ENCODE peak calls at places on chromosomes 2 and 18, in six cellular contexts. R is psoas muscle, Y is A549, U is fibroblast of lung, J is OCI-LY7, D is heart right ventricle. T is an unnamed sample.

GRCh38 chr2:118806797-118807667 is 40.4 kb downstream of the EN1 start:
- DNase-seq in R (no peak), Y (no peak), U (no peak), J (no peak), D (no peak), T (no peak)

GRCh38 chr2:80519699-80520291 is 215.2 kb upstream of the LRRTM1 start:
- DNase-seq in R (no peak), Y (no peak), U (no peak), J (peak; percentile 37), D (no peak), T (no peak)

GRCh38 chr2:46537046-46537445 is 57.7 kb downstream of the TMEM247 start:
- DNase-seq in R (no peak), Y (no peak), U (no peak), J (no peak), D (no peak), T (no peak)

GRCh38 chr2:64699712-64700111 is 46.0 kb upstream of the SERTAD2 start:
- DNase-seq in R (no peak), Y (no peak), U (no peak), J (no peak), D (no peak), T (no peak)

GRCh38 chr18:57234346-57234745 is 87.5 kb downstream of the BOD1L2 start:
- DNase-seq in R (no peak), Y (no peak), U (no peak), J (no peak), D (no peak), T (no peak)

GRCh38 chr2:75605770-75606535 is 40.6 kb upstream of the MRPL19 start:
- DNase-seq in R (no peak), Y (peak; percentile 44), U (peak; percentile 99), J (no peak), D (no peak), T (peak; percentile 93)

GRCh38 chr2:30074023-30074422 is 72.8 kb upstream of the YPEL5 start:
- DNase-seq in R (no peak), Y (no peak), U (no peak), J (no peak), D (no peak), T (peak; percentile 41)

GRCh38 chr2:39335930-39336329 is 92.2 kb upstream of the CDKL4 start:
- DNase-seq in R (no peak), Y (no peak), U (no peak), J (no peak), D (no peak), T (no peak)

GRCh38 chr18:12278765-12279682 is 24.9 kb downstream of the CIDEA start:
- DNase-seq in R (peak; percentile 75), Y (no peak), U (peak; percentile 98), J (no peak), D (peak; percentile 92), T (peak; percentile 92)

GRCh38 chr2:236143811-236144210 is 24.4 kb downstream of the GBX2 start:
- DNase-seq in R (no peak), Y (no peak), U (no peak), J (no peak), D (no peak), T (no peak)

GRCh38 chr2:85758361-85759256 is 4.8 kb downstream of the ATOH8 start:
- DNase-seq in R (no peak), Y (no peak), U (no peak), J (no peak), D (no peak), T (no peak)

GRCh38 chr2:85755122-85756027 is 1.6 kb downstream of the ATOH8 start:
- DNase-seq in R (peak; percentile 43), Y (no peak), U (no peak), J (no peak), D (no peak), T (peak; percentile 75)

GRCh38 chr2:85757860-85758259 is 4.1 kb downstream of the ATOH8 start:
- DNase-seq in R (no peak), Y (no peak), U (no peak), J (no peak), D (no peak), T (no peak)

GRCh38 chr2:85756195-85756594 is 2.4 kb downstream of the ATOH8 start:
- DNase-seq in R (peak; percentile 8), Y (no peak), U (no peak), J (no peak), D (no peak), T (no peak)

DNA sequence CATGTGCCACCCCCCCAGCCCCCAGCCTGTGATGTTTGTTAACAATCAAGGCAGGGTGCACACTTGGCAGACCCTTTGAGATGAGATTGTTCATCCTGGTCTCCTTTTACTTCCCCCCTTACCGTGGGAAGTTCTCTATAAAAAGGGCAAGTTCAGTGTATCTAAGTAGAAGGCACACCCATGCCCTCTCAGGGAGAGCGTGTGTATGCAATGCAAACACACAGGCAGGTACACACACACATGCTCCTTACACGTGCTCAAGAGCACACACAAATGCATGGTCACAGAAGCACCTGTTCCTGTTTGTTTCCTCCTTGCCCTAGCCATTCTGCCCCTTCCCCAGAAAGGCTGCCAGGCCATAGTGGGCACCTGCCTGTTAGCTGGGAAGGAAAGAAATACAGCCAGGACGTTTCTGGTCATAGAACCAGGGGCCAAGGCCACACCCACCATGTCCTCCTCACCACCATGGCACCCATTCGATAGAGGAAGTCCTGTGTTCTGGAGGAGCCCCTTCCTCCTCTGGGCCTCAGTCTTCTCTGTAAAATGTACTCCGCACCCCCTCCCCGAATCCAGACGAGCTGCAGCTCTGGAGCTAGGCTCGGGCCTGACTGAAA is 3.1 kb downstream of the ATOH8 start:
- DNase-seq in R (peak; percentile 18), Y (no peak), U (no peak), J (no peak), D (no peak), T (no peak)
- H3K4me3 ChIP-seq in R (peak overlapping the region; percentile 87), Y (no peak overlapping the region), U (peak overlapping the region; percentile 95), J (no peak overlapping the region), D (peak overlapping the region; percentile 77), T (peak overlapping the region; percentile 72)

GRCh38 chr2:3596891-3597290 is 2.0 kb downstream of the COLEC11 start:
- DNase-seq in R (no peak), Y (no peak), U (no peak), J (no peak), D (no peak), T (no peak)

GRCh38 chr2:3594493-3595281 is at the start of gene COLEC11:
- DNase-seq in R (peak; percentile 35), Y (no peak), U (peak; percentile 31), J (no peak), D (peak; percentile 67), T (no peak)

GRCh38 chr2:3595985-3596384 is 1.1 kb downstream of the COLEC11 start:
- DNase-seq in R (no peak), Y (no peak), U (no peak), J (no peak), D (no peak), T (no peak)

GRCh38 chr2:3597567-3597966 is 2.7 kb downstream of the COLEC11 start:
- DNase-seq in R (no peak), Y (no peak), U (no peak), J (no peak), D (no peak), T (no peak)

GRCh38 chr2:3595409-3595808 is 497 bp downstream of the COLEC11 start:
- DNase-seq in R (no peak), Y (no peak), U (no peak), J (no peak), D (no peak), T (no peak)
- H3K4me3 ChIP-seq in R (no peak overlapping the region), Y (no peak overlapping the region), U (no peak overlapping the region), J (no peak overlapping the region), D (peak overlapping the region; percentile 30), T (no peak overlapping the region)

GRCh38 chr18:54945726-54946125 is 13.5 kb downstream of the CCDC68 start:
- DNase-seq in R (no peak), Y (no peak), U (no peak), J (no peak), D (no peak), T (no peak)
- H3K4me3 ChIP-seq in R (peak overlapping the region; percentile 54), Y (peak overlapping the region; percentile 37), U (peak overlapping the region; percentile 50), J (no peak overlapping the region), D (peak overlapping the region; percentile 33), T (peak overlapping the region; percentile 49)

GRCh38 chr2:44083054-44083453 is 85.6 kb upstream of the PPM1B start:
- DNase-seq in R (no peak), Y (no peak), U (no peak), J (no peak), D (no peak), T (no peak)

GRCh38 chr2:44087037-44087713 is 81.5 kb upstream of the PPM1B start:
- DNase-seq in R (peak; percentile 84), Y (peak; percentile 87), U (peak; percentile 61), J (peak; percentile 86), D (peak; percentile 90), T (peak; percentile 68)

GRCh38 chr2:44084850-44085249 is 83.8 kb upstream of the PPM1B start:
- DNase-seq in R (no peak), Y (no peak), U (no peak), J (no peak), D (no peak), T (no peak)

GRCh38 chr2:44087714-44088092 is 81.0 kb upstream of the PPM1B start:
- DNase-seq in R (no peak), Y (no peak), U (no peak), J (no peak), D (no peak), T (no peak)

GRCh38 chr2:44086639-44087036 is 82.0 kb upstream of the PPM1B start:
- DNase-seq in R (no peak), Y (no peak), U (no peak), J (no peak), D (no peak), T (no peak)
- H3K4me3 ChIP-seq in R (peak overlapping the region; percentile 57), Y (peak overlapping the region; percentile 36), U (no peak overlapping the region), J (no peak overlapping the region), D (peak overlapping the region; percentile 37), T (no peak overlapping the region)

GRCh38 chr18:29028560-29028959 is 851.6 kb upstream of the CDH2 start:
- DNase-seq in R (no peak), Y (no peak), U (no peak), J (no peak), D (no peak), T (no peak)
- H3K4me3 ChIP-seq in R (no peak overlapping the region), Y (no peak overlapping the region), U (no peak overlapping the region), J (no peak overlapping the region), D (no peak overlapping the region), T (no peak overlapping the region)

GRCh38 chr2:126796931-126797621 is 101.6 kb upstream of the TEX51 start:
- DNase-seq in R (no peak), Y (no peak), U (no peak), J (no peak), D (no peak), T (no peak)
- H3K4me3 ChIP-seq in R (no peak overlapping the region), Y (no peak overlapping the region), U (no peak overlapping the region), J (no peak overlapping the region), D (no peak overlapping the region), T (no peak overlapping the region)

GRCh38 chr18:22180722-22181121 is 11.3 kb downstream of the GATA6 start:
- DNase-seq in R (no peak), Y (no peak), U (no peak), J (no peak), D (no peak), T (no peak)
- H3K4me3 ChIP-seq in R (no peak overlapping the region), Y (no peak overlapping the region), U (no peak overlapping the region), J (no peak overlapping the region), D (no peak overlapping the region), T (no peak overlapping the region)

DNA sequence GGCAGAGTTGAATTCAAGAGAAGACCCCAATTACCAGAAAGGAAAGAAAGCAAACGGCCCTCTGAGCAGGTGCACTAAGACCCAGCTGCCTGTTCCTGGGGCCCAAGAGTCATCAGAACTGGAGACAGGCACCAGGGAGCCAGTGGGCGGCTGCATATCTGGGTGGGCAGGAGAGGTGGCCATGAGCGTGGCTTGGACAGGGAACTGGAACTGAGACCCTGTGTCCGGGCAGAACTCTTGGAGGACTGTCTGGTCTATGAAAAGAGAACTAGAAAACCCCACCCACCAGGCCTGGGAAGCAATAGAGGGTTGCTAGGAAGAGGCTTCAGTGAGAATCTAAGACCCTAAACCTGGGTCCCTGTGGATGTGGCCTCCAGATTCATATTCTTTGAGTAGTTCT is 147.1 kb downstream of the HDAC4 start:
- DNase-seq in R (no peak), Y (no peak), U (no peak), J (peak; percentile 43), D (no peak), T (no peak)
- H3K4me3 ChIP-seq in R (peak overlapping the region; percentile 44), Y (no peak overlapping the region), U (no peak overlapping the region), J (peak overlapping the region; percentile 34), D (no peak overlapping the region), T (no peak overlapping the region)

T was measured in MG63.